ENCODE peak calls at places on chromosomes 16 and 17, in seven cellular contexts. One of them, this sample, is unnamed.

GRCh38 chr17:57097832-57098421 is 12.9 kb downstream of the AKAP1 start:
- DNase-seq in right cardiac atrium: peak
- DNase-seq in A549: no peak
- DNase-seq in HT-29: no peak
- DNase-seq in Peyer's patch: no peak
- DNase-seq in NB4: no peak
- DNase-seq in RCC 7860: no peak
- DNase-seq in this sample: peak

GRCh38 chr17:62716834-62717588 is 89.5 kb downstream of the MRC2 start:
- DNase-seq in right cardiac atrium: no peak
- DNase-seq in A549: no peak
- DNase-seq in HT-29: no peak
- DNase-seq in Peyer's patch: no peak
- DNase-seq in NB4: no peak
- DNase-seq in RCC 7860: no peak
- DNase-seq in this sample: no peak

GRCh38 chr17:77127735-77128361 is 12.9 kb upstream of the SEC14L1 start:
- DNase-seq in right cardiac atrium: peak
- DNase-seq in A549: no peak
- DNase-seq in HT-29: no peak
- DNase-seq in Peyer's patch: peak
- DNase-seq in NB4: no peak
- DNase-seq in RCC 7860: peak
- DNase-seq in this sample: peak

GRCh38 chr17:69506489-69506888 is 92.0 kb downstream of the MAP2K6 start:
- DNase-seq in right cardiac atrium: no peak
- DNase-seq in A549: peak
- DNase-seq in HT-29: peak
- DNase-seq in Peyer's patch: no peak
- DNase-seq in NB4: peak
- DNase-seq in RCC 7860: no peak
- DNase-seq in this sample: no peak

GRCh38 chr17:80175411-80175810 is 5.6 kb downstream of the CARD14 start:
- DNase-seq in right cardiac atrium: no peak
- DNase-seq in A549: peak
- DNase-seq in HT-29: peak
- DNase-seq in Peyer's patch: no peak
- DNase-seq in NB4: no peak
- DNase-seq in RCC 7860: peak
- DNase-seq in this sample: peak

GRCh38 chr17:41984454-41984853 is 17.9 kb downstream of the CNP start:
- DNase-seq in right cardiac atrium: peak
- DNase-seq in A549: no peak
- DNase-seq in HT-29: no peak
- DNase-seq in Peyer's patch: no peak
- DNase-seq in NB4: no peak
- DNase-seq in RCC 7860: no peak
- DNase-seq in this sample: no peak

GRCh38 chr17:69485901-69486643 is 71.6 kb downstream of the MAP2K6 start:
- DNase-seq in right cardiac atrium: no peak
- DNase-seq in A549: no peak
- DNase-seq in HT-29: no peak
- DNase-seq in Peyer's patch: no peak
- DNase-seq in NB4: no peak
- DNase-seq in RCC 7860: no peak
- DNase-seq in this sample: no peak

GRCh38 chr17:13569740-13570137 is 32.0 kb downstream of the HS3ST3A1 start:
- DNase-seq in right cardiac atrium: no peak
- DNase-seq in A549: no peak
- DNase-seq in HT-29: no peak
- DNase-seq in Peyer's patch: no peak
- DNase-seq in NB4: no peak
- DNase-seq in RCC 7860: no peak
- DNase-seq in this sample: no peak

GRCh38 chr16:86427327-86427935 is 82.9 kb upstream of the FOXF1 start:
- DNase-seq in right cardiac atrium: no peak
- DNase-seq in A549: no peak
- DNase-seq in HT-29: no peak
- DNase-seq in Peyer's patch: no peak
- DNase-seq in NB4: no peak
- DNase-seq in RCC 7860: no peak
- DNase-seq in this sample: no peak

GRCh38 chr17:8371786-8372185 is 4.7 kb downstream of the KRABD2 start:
- DNase-seq in right cardiac atrium: no peak
- DNase-seq in A549: no peak
- DNase-seq in HT-29: no peak
- DNase-seq in Peyer's patch: no peak
- DNase-seq in NB4: no peak
- DNase-seq in RCC 7860: no peak
- DNase-seq in this sample: no peak